ENCODE peak calls at places on chromosome X, in four cellular contexts. One of them, this sample, is unnamed.

GRCh38 chrX:48511561-48511960 is 2.8 kb downstream of the PORCN start:
- DNase-seq in caudate nucleus: no peak
- DNase-seq in AML-193: no peak
- DNase-seq in mucosa of gallbladder: no peak
- DNase-seq in this sample: no peak

GRCh38 chrX:68945603-68946228 is 116.9 kb downstream of the EFNB1 start:
- DNase-seq in caudate nucleus: no peak
- DNase-seq in AML-193: no peak
- DNase-seq in mucosa of gallbladder: peak; percentile 9
- DNase-seq in this sample: no peak

GRCh38 chrX:51336584-51336983 is 4.0 kb downstream of the NUDT10 start:
- DNase-seq in caudate nucleus: no peak
- DNase-seq in AML-193: peak; percentile 8
- DNase-seq in mucosa of gallbladder: no peak
- DNase-seq in this sample: peak; percentile 18

GRCh38 chrX:48695925-48696300 is 621 bp upstream of the SUV39H1 start:
- DNase-seq in caudate nucleus: no peak
- DNase-seq in AML-193: no peak
- DNase-seq in mucosa of gallbladder: no peak
- DNase-seq in this sample: no peak

GRCh38 chrX:23799469-23800065 is 16.6 kb downstream of the SAT1 start:
- DNase-seq in caudate nucleus: no peak
- DNase-seq in AML-193: no peak
- DNase-seq in mucosa of gallbladder: no peak
- DNase-seq in this sample: no peak

GRCh38 chrX:7147978-7148824 is at the start of gene PUDP:
- DNase-seq in caudate nucleus: peak; percentile 92
- DNase-seq in AML-193: peak; percentile 52
- DNase-seq in mucosa of gallbladder: peak; percentile 93
- DNase-seq in this sample: peak; percentile 91

GRCh38 chrX:40207626-40208025 is 109.9 kb upstream of the BCOR start:
- DNase-seq in caudate nucleus: no peak
- DNase-seq in AML-193: no peak
- DNase-seq in mucosa of gallbladder: no peak
- DNase-seq in this sample: no peak

GRCh38 chrX:10841579-10841978 is 221.2 kb upstream of the MID1 start:
- DNase-seq in caudate nucleus: no peak
- DNase-seq in AML-193: no peak
- DNase-seq in mucosa of gallbladder: no peak
- DNase-seq in this sample: no peak

GRCh38 chrX:97315939-97316338 is 432.2 kb downstream of the RPA4 start:
- DNase-seq in caudate nucleus: no peak
- DNase-seq in AML-193: no peak
- DNase-seq in mucosa of gallbladder: no peak
- DNase-seq in this sample: no peak

GRCh38 chrX:25079020-25079419 is 63.3 kb upstream of the ARX start:
- DNase-seq in caudate nucleus: no peak
- DNase-seq in AML-193: no peak
- DNase-seq in mucosa of gallbladder: no peak
- DNase-seq in this sample: no peak

GRCh38 chrX:123803331-123803983 is 56.4 kb upstream of the XIAP start:
- DNase-seq in caudate nucleus: no peak
- DNase-seq in AML-193: no peak
- DNase-seq in mucosa of gallbladder: peak; percentile 70
- DNase-seq in this sample: no peak

GRCh38 chrX:34764842-34765241 is 107.8 kb upstream of the TMEM47 start:
- DNase-seq in caudate nucleus: no peak
- DNase-seq in AML-193: no peak
- DNase-seq in mucosa of gallbladder: no peak
- DNase-seq in this sample: no peak

GRCh38 chrX:103464071-103464773 is 55.1 kb downstream of the RAB40A start:
- DNase-seq in caudate nucleus: no peak
- DNase-seq in AML-193: peak; percentile 23
- DNase-seq in mucosa of gallbladder: no peak
- DNase-seq in this sample: no peak

GRCh38 chrX:2875798-2876399 is 47.2 kb downstream of the GYG2 start:
- DNase-seq in caudate nucleus: no peak
- DNase-seq in AML-193: no peak
- DNase-seq in mucosa of gallbladder: no peak
- DNase-seq in this sample: no peak